ENCODE peak calls at places on chromosome 16, in ten cellular contexts. One of them, this sample, is unnamed.

GRCh38 chr16:17235147-17235817 is 235.5 kb downstream of the XYLT1 start:
- DNase-seq in left ventricle myocardium inferior: no peak
- DNase-seq in endothelial cell of umbilical vein: no peak
- DNase-seq in PC-3: no peak
- DNase-seq in HCT116: no peak
- DNase-seq in mammary epithelial cell: no peak
- DNase-seq in tibial artery: no peak
- DNase-seq in neural crest cell: no peak
- DNase-seq in nephron progenitor cell: no peak
- DNase-seq in sigmoid colon: no peak
- DNase-seq in this sample: no peak

GRCh38 chr16:88377961-88378360 is 4.8 kb upstream of the ZNF469 start:
- DNase-seq in left ventricle myocardium inferior: peak
- DNase-seq in endothelial cell of umbilical vein: no peak
- DNase-seq in PC-3: no peak
- DNase-seq in HCT116: no peak
- DNase-seq in mammary epithelial cell: no peak
- DNase-seq in tibial artery: no peak
- DNase-seq in neural crest cell: no peak
- DNase-seq in nephron progenitor cell: no peak
- DNase-seq in sigmoid colon: peak
- DNase-seq in this sample: no peak

GRCh38 chr16:72092832-72093447 is 480 bp downstream of the TXNL4B start:
- DNase-seq in left ventricle myocardium inferior: no peak
- DNase-seq in endothelial cell of umbilical vein: peak
- DNase-seq in PC-3: peak
- DNase-seq in HCT116: no peak
- DNase-seq in mammary epithelial cell: peak
- DNase-seq in tibial artery: no peak
- DNase-seq in neural crest cell: no peak
- DNase-seq in nephron progenitor cell: peak
- DNase-seq in sigmoid colon: no peak
- DNase-seq in this sample: no peak

GRCh38 chr16:7397901-7398300 is 65.3 kb downstream of the RBFOX1 start:
- DNase-seq in left ventricle myocardium inferior: no peak
- DNase-seq in endothelial cell of umbilical vein: no peak
- DNase-seq in PC-3: no peak
- DNase-seq in HCT116: no peak
- DNase-seq in mammary epithelial cell: no peak
- DNase-seq in tibial artery: no peak
- DNase-seq in neural crest cell: no peak
- DNase-seq in nephron progenitor cell: no peak
- DNase-seq in sigmoid colon: no peak
- DNase-seq in this sample: no peak

GRCh38 chr16:50038756-50039529 is 13.9 kb downstream of the CNEP1R1 start:
- DNase-seq in left ventricle myocardium inferior: peak
- DNase-seq in endothelial cell of umbilical vein: no peak
- DNase-seq in PC-3: no peak
- DNase-seq in HCT116: no peak
- DNase-seq in mammary epithelial cell: no peak
- DNase-seq in tibial artery: peak
- DNase-seq in neural crest cell: no peak
- DNase-seq in nephron progenitor cell: no peak
- DNase-seq in sigmoid colon: peak
- DNase-seq in this sample: no peak

GRCh38 chr16:27795992-27796614 is 246.2 kb downstream of the KATNIP start:
- DNase-seq in left ventricle myocardium inferior: peak
- DNase-seq in endothelial cell of umbilical vein: peak
- DNase-seq in PC-3: peak
- DNase-seq in HCT116: peak
- DNase-seq in mammary epithelial cell: peak
- DNase-seq in tibial artery: no peak
- DNase-seq in neural crest cell: peak
- DNase-seq in nephron progenitor cell: peak
- DNase-seq in sigmoid colon: no peak
- DNase-seq in this sample: no peak

GRCh38 chr16:47958726-47959125 is 197.1 kb downstream of the ABCC12 start:
- DNase-seq in left ventricle myocardium inferior: no peak
- DNase-seq in endothelial cell of umbilical vein: no peak
- DNase-seq in PC-3: no peak
- DNase-seq in HCT116: no peak
- DNase-seq in mammary epithelial cell: no peak
- DNase-seq in tibial artery: no peak
- DNase-seq in neural crest cell: no peak
- DNase-seq in nephron progenitor cell: no peak
- DNase-seq in sigmoid colon: no peak
- DNase-seq in this sample: no peak

GRCh38 chr16:35011-35775 is 18.2 kb downstream of the POLR3K start:
- DNase-seq in left ventricle myocardium inferior: no peak
- DNase-seq in endothelial cell of umbilical vein: no peak
- DNase-seq in PC-3: no peak
- DNase-seq in HCT116: no peak
- DNase-seq in mammary epithelial cell: no peak
- DNase-seq in tibial artery: no peak
- DNase-seq in neural crest cell: no peak
- DNase-seq in nephron progenitor cell: no peak
- DNase-seq in sigmoid colon: peak
- DNase-seq in this sample: no peak

GRCh38 chr16:30528799-30529457 is 2.6 kb upstream of the ZNF768 start:
- DNase-seq in left ventricle myocardium inferior: no peak
- DNase-seq in endothelial cell of umbilical vein: no peak
- DNase-seq in PC-3: no peak
- DNase-seq in HCT116: no peak
- DNase-seq in mammary epithelial cell: no peak
- DNase-seq in tibial artery: no peak
- DNase-seq in neural crest cell: no peak
- DNase-seq in nephron progenitor cell: no peak
- DNase-seq in sigmoid colon: no peak
- DNase-seq in this sample: no peak

GRCh38 chr16:30527635-30528178 is 1.3 kb upstream of the ZNF768 start:
- DNase-seq in left ventricle myocardium inferior: no peak
- DNase-seq in endothelial cell of umbilical vein: no peak
- DNase-seq in PC-3: peak
- DNase-seq in HCT116: no peak
- DNase-seq in mammary epithelial cell: peak
- DNase-seq in tibial artery: no peak
- DNase-seq in neural crest cell: no peak
- DNase-seq in nephron progenitor cell: no peak
- DNase-seq in sigmoid colon: no peak
- DNase-seq in this sample: no peak

GRCh38 chr16:30526137-30526822 is at the start of gene ZNF768:
- DNase-seq in left ventricle myocardium inferior: peak
- DNase-seq in endothelial cell of umbilical vein: peak
- DNase-seq in PC-3: peak
- DNase-seq in HCT116: no peak
- DNase-seq in mammary epithelial cell: peak
- DNase-seq in tibial artery: no peak
- DNase-seq in neural crest cell: peak
- DNase-seq in nephron progenitor cell: peak
- DNase-seq in sigmoid colon: peak
- DNase-seq in this sample: no peak

GRCh38 chr16:30525844-30526136 is 576 bp downstream of the ZNF768 start:
- DNase-seq in left ventricle myocardium inferior: no peak
- DNase-seq in endothelial cell of umbilical vein: no peak
- DNase-seq in PC-3: no peak
- DNase-seq in HCT116: no peak
- DNase-seq in mammary epithelial cell: no peak
- DNase-seq in tibial artery: no peak
- DNase-seq in neural crest cell: no peak
- DNase-seq in nephron progenitor cell: no peak
- DNase-seq in sigmoid colon: no peak
- DNase-seq in this sample: no peak

DNA sequence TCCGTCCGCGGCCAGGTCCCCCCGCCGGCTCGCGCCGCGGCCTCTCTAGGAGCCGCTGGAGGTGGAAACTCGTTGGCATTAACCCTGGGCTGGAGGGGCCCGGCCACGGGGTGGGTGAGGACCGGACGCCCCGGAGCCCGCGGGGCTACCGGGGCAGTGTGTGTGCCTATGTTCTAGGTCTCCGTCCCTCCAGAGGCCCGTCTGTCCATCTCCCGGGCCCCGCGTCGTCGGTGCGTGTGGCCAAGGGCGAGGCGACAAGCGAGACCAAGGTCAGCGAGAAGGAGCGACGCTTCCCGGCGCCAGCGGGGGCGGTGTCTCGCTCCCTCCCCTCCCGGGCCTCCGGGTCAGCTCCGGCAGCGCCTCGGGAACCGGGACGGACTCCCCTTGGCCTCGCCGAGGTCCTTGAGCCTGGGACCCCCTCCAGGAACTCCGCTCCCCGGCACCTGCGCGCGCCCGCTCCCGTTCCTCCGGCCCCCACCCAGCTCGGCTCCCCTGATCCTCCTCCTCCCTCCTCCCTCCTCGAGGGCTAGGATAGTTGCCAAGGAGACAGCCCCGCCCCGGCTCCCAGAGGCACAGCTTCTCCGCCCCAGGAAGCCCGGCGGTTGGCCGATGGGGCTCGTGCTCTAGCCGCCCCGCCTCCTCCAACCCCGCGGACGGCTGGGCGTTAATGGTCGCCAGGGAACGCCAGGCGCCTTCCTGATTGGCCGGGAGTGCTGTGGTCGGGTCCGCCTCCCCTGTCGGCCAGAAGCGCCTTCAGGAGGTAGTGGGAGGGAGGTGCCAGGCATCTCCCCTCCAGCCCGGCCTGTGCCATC is 663 bp upstream of the ZNF768 start:
- DNase-seq in left ventricle myocardium inferior: peak
- DNase-seq in endothelial cell of umbilical vein: peak
- DNase-seq in PC-3: peak
- DNase-seq in HCT116: peak
- DNase-seq in mammary epithelial cell: peak
- DNase-seq in tibial artery: peak
- DNase-seq in neural crest cell: peak
- DNase-seq in nephron progenitor cell: peak
- DNase-seq in sigmoid colon: peak
- DNase-seq in this sample: peak
- TF ChIP-seq CTCF in left ventricle myocardium inferior: peak
- TF ChIP-seq CTCF in endothelial cell of umbilical vein: peak
- TF ChIP-seq CTCF in PC-3: peak
- TF ChIP-seq CTCF in HCT116: no peak
- TF ChIP-seq CTCF in mammary epithelial cell: peak
- TF ChIP-seq CTCF in tibial artery: peak
- TF ChIP-seq CTCF in neural crest cell: peak
- TF ChIP-seq CTCF in nephron progenitor cell: no peak
- TF ChIP-seq CTCF in sigmoid colon: peak
- TF ChIP-seq CTCF in this sample: peak

DNA sequence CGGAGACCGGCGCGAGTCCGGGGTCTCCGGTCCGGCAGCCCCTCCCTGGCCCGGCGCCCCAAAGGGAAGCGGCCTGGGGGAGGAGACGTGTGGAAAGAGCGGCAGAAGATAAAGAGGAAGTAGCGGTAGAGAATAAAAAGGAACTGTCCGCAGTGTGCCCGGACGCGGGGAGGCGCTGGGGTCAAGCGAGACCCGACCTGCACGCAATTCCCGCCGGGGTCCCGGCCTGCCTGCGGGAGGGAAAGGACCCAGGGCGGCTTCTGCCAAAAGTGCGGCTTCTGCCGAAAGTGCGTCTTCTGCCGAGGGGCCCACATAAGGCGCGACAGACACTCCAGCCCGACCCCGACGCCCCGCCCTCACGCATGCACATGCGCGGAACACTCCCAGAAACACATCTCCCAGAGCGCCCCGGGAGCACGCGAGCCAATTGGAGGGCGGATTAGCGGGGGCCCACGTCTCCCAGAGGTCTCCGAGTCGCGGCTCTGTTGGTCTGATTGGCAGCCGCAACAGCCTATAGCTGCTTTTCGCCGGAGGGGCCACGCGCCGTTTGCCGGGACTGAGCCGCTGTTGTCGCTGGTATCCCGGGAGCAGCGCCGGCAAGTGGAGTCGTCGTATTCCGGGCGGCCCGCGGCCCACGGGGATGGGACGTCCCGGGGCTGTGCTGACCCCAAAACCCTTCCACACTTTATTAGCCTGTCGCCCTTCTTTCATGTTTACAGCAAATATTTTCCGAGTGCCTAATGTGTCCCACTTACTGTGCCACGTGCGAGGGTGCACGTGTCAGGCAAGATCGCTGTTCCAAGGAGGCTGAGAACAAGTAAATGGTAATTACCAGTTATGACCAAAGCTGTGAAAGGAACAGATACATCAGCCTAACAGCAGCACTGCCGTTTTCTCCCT is 8.0 kb upstream of the MEFV start:
- DNase-seq in left ventricle myocardium inferior: peak
- DNase-seq in endothelial cell of umbilical vein: peak
- DNase-seq in PC-3: peak
- DNase-seq in HCT116: peak
- DNase-seq in mammary epithelial cell: peak
- DNase-seq in tibial artery: peak
- DNase-seq in neural crest cell: peak
- DNase-seq in nephron progenitor cell: peak
- DNase-seq in sigmoid colon: peak
- DNase-seq in this sample: peak
- TF ChIP-seq CTCF in left ventricle myocardium inferior: peak
- TF ChIP-seq CTCF in endothelial cell of umbilical vein: peak
- TF ChIP-seq CTCF in PC-3: no peak
- TF ChIP-seq CTCF in HCT116: no peak
- TF ChIP-seq CTCF in mammary epithelial cell: peak
- TF ChIP-seq CTCF in tibial artery: no peak
- TF ChIP-seq CTCF in neural crest cell: peak
- TF ChIP-seq CTCF in nephron progenitor cell: no peak
- TF ChIP-seq CTCF in sigmoid colon: peak
- TF ChIP-seq CTCF in this sample: no peak

DNA sequence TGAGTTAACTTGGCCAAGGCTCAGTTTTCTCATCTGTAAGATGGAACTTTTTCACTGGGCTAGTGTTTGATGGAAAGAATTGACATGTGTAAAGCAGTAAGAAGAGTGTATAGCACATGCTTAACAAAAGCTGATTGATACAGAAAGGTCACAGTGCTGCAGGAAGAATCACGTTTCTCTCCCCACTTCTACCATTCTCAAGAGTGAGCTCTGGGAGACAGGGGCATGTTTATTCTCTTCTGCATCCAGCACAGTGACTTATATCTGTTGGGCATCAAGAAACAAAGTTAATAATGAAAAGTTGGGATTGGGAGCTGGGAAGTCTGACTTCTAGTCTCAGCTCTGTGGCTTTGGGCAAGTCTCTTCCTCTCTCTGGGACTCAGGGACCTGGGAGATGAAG is 55.3 kb downstream of the IRX3 start:
- DNase-seq in left ventricle myocardium inferior: no peak
- DNase-seq in endothelial cell of umbilical vein: no peak
- DNase-seq in PC-3: no peak
- DNase-seq in HCT116: no peak
- DNase-seq in mammary epithelial cell: no peak
- DNase-seq in tibial artery: no peak
- DNase-seq in neural crest cell: no peak
- DNase-seq in nephron progenitor cell: no peak
- DNase-seq in sigmoid colon: no peak
- DNase-seq in this sample: no peak
- TF ChIP-seq CTCF in left ventricle myocardium inferior: no peak
- TF ChIP-seq CTCF in endothelial cell of umbilical vein: no peak
- TF ChIP-seq CTCF in PC-3: no peak
- TF ChIP-seq CTCF in HCT116: no peak
- TF ChIP-seq CTCF in mammary epithelial cell: no peak
- TF ChIP-seq CTCF in tibial artery: no peak
- TF ChIP-seq CTCF in neural crest cell: no peak
- TF ChIP-seq CTCF in nephron progenitor cell: no peak
- TF ChIP-seq CTCF in sigmoid colon: no peak
- TF ChIP-seq CTCF in this sample: no peak

DNA sequence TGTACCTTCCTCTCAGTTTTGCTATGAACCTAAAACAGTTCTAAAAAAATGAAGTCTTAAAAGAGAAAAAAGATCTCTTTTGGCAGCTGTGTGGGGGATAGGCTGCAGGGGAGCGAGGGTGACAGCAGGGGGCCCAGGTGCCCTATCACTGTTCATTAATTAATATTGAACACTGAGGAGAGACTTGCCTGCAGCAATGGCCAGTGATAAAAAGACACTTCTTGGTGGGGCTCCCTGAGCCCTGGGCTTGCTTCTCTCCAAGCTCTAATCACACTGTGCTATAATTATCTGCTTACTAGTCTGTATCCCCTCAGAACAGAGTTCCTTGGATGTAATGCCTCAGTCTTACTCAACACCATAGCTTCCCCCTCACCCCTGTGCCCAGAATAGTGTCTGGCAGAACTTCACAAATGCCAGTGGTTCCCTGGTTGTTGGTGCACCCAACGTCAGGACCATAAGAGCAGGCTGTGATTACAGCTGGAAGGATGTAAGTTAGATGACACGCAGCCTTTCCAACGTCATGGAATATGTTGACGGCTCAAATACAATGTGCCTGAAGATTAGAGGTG is 52.0 kb upstream of the IRX6 start:
- DNase-seq in left ventricle myocardium inferior: no peak
- DNase-seq in endothelial cell of umbilical vein: no peak
- DNase-seq in PC-3: no peak
- DNase-seq in HCT116: no peak
- DNase-seq in mammary epithelial cell: no peak
- DNase-seq in tibial artery: no peak
- DNase-seq in neural crest cell: no peak
- DNase-seq in nephron progenitor cell: no peak
- DNase-seq in sigmoid colon: no peak
- DNase-seq in this sample: no peak
- TF ChIP-seq CTCF in left ventricle myocardium inferior: no peak
- TF ChIP-seq CTCF in endothelial cell of umbilical vein: no peak
- TF ChIP-seq CTCF in PC-3: no peak
- TF ChIP-seq CTCF in HCT116: no peak
- TF ChIP-seq CTCF in mammary epithelial cell: no peak
- TF ChIP-seq CTCF in tibial artery: no peak
- TF ChIP-seq CTCF in neural crest cell: no peak
- TF ChIP-seq CTCF in nephron progenitor cell: no peak
- TF ChIP-seq CTCF in sigmoid colon: no peak
- TF ChIP-seq CTCF in this sample: no peak

This sample was measured in CD4-positive, alpha-beta T cell.